ENCODE peak calls at places on chromosomes 1 and 21, in seven cellular contexts. V, M, G, P, J, W and K are unnamed samples.

GRCh38 chr21:41612674-41613250 is 104.8 kb upstream of the TMPRSS2 start:
- DNase-seq in V (no peak), M (no peak), G (peak; percentile 91), P (peak; percentile 68), J (peak; percentile 98), W (peak; percentile 90), K (peak; percentile 69)

GRCh38 chr21:38244407-38244787 is 12.4 kb upstream of the KCNJ15 start:
- DNase-seq in V (no peak), M (no peak), G (no peak), P (no peak), J (no peak), W (no peak), K (no peak)

GRCh38 chr1:147077081-147077480 is 95.2 kb downstream of the PRKAB2 start:
- DNase-seq in V (no peak), M (no peak), G (no peak), P (no peak), J (no peak), W (no peak), K (no peak)

GRCh38 chr1:50420689-50421365 is 2.4 kb downstream of the DMRTA2 start:
- DNase-seq in V (no peak), M (no peak), G (no peak), P (peak; percentile 51), J (no peak), W (no peak), K (no peak)

GRCh38 chr1:153678519-153679336 is at the start of gene NPR1:
- DNase-seq in V (no peak), M (no peak), G (peak; percentile 91), P (peak; percentile 59), J (no peak), W (no peak), K (peak; percentile 42)

GRCh38 chr1:67814121-67814772 is 19.0 kb downstream of the GNG12 start:
- DNase-seq in V (no peak), M (no peak), G (no peak), P (no peak), J (no peak), W (no peak), K (no peak)

GRCh38 chr1:205907794-205908193 is 35.5 kb downstream of the SLC26A9 start:
- DNase-seq in V (no peak), M (no peak), G (no peak), P (no peak), J (no peak), W (peak; percentile 49), K (no peak)

GRCh38 chr1:109910963-109911798 is 532 bp downstream of the CSF1 start:
- DNase-seq in V (no peak), M (no peak), G (no peak), P (no peak), J (no peak), W (no peak), K (no peak)

GRCh38 chr1:152050886-152051764 is 14.3 kb upstream of the S100A11 start:
- DNase-seq in V (no peak), M (no peak), G (no peak), P (no peak), J (no peak), W (peak; percentile 25), K (no peak)

GRCh38 chr1:204793259-204793658 is 77.4 kb upstream of the NFASC start:
- DNase-seq in V (no peak), M (no peak), G (no peak), P (no peak), J (no peak), W (no peak), K (no peak)

GRCh38 chr1:13802782-13803545 is 103.0 kb downstream of the PRDM2 start:
- DNase-seq in V (no peak), M (no peak), G (no peak), P (no peak), J (no peak), W (no peak), K (no peak)

GRCh38 chr1:216815239-216815955 is 92.2 kb upstream of the ESRRG start:
- DNase-seq in V (no peak), M (no peak), G (no peak), P (no peak), J (no peak), W (peak; percentile 70), K (peak; percentile 57)

GRCh38 chr1:42335809-42336518 is 929 bp upstream of the FOXJ3 start:
- DNase-seq in V (no peak), M (no peak), G (no peak), P (no peak), J (no peak), W (peak; percentile 45), K (peak; percentile 10)

GRCh38 chr1:93490357-93490756 is 42.4 kb downstream of the FNBP1L start:
- DNase-seq in V (no peak), M (no peak), G (no peak), P (no peak), J (no peak), W (no peak), K (no peak)

GRCh38 chr1:93578911-93579825 is 102.5 kb downstream of the BCAR3 start:
- DNase-seq in V (no peak), M (no peak), G (no peak), P (no peak), J (peak; percentile 17), W (no peak), K (no peak)

GRCh38 chr1:15116966-15117365 is 36.6 kb upstream of the TMEM51 start:
- DNase-seq in V (no peak), M (no peak), G (no peak), P (no peak), J (no peak), W (no peak), K (peak; percentile 44)

GRCh38 chr1:107496002-107496401 is 355.2 kb downstream of the NTNG1 start:
- DNase-seq in V (no peak), M (no peak), G (no peak), P (no peak), J (no peak), W (no peak), K (no peak)

GRCh38 chr1:52352690-52353089 is 13.3 kb downstream of the CC2D1B start:
- DNase-seq in V (no peak), M (no peak), G (no peak), P (no peak), J (no peak), W (no peak), K (no peak)

GRCh38 chr1:163922743-163923186 is 601.0 kb downstream of the NUF2 start:
- DNase-seq in V (no peak), M (no peak), G (no peak), P (no peak), J (no peak), W (no peak), K (no peak)

GRCh38 chr1:2805801-2806430 is 4.4 kb upstream of the TTC34 start:
- DNase-seq in V (no peak), M (no peak), G (peak; percentile 27), P (no peak), J (no peak), W (no peak), K (no peak)

GRCh38 chr1:2808831-2809605 is 7.5 kb upstream of the TTC34 start:
- DNase-seq in V (no peak), M (no peak), G (no peak), P (no peak), J (no peak), W (no peak), K (no peak)

GRCh38 chr1:2807678-2808385 is 6.3 kb upstream of the TTC34 start:
- DNase-seq in V (no peak), M (no peak), G (no peak), P (no peak), J (no peak), W (no peak), K (no peak)

GRCh38 chr1:2808386-2808705 is 6.9 kb upstream of the TTC34 start:
- DNase-seq in V (no peak), M (no peak), G (no peak), P (no peak), J (no peak), W (no peak), K (no peak)

GRCh38 chr1:2807036-2807435 is 5.5 kb upstream of the TTC34 start:
- DNase-seq in V (no peak), M (no peak), G (no peak), P (no peak), J (no peak), W (no peak), K (no peak)
- H3K9me3 ChIP-seq in V (peaks cover 99% of the 10 kb centered on the region), M (peaks cover 2% of the 10 kb centered on the region), G (peaks cover under 1% of the 10 kb centered on the region), P (no peaks in the 10 kb centered on the region), J (peaks cover 5% of the 10 kb centered on the region), W (peaks cover 64% of the 10 kb centered on the region), K (no peaks in the 10 kb centered on the region)

GRCh38 chr21:34748862-34749261 is 80.1 kb downstream of the CLIC6 start:
- DNase-seq in V (no peak), M (no peak), G (no peak), P (no peak), J (no peak), W (no peak), K (no peak)
- H3K4me1 ChIP-seq in V (no peaks in the 10 kb centered on the region), M (peaks cover 23% of the 10 kb centered on the region), G (peaks cover 4% of the 10 kb centered on the region), P (no peaks in the 10 kb centered on the region), J (peaks cover 11% of the 10 kb centered on the region), W (peaks cover 1% of the 10 kb centered on the region), K (peaks cover 15% of the 10 kb centered on the region)

DNA sequence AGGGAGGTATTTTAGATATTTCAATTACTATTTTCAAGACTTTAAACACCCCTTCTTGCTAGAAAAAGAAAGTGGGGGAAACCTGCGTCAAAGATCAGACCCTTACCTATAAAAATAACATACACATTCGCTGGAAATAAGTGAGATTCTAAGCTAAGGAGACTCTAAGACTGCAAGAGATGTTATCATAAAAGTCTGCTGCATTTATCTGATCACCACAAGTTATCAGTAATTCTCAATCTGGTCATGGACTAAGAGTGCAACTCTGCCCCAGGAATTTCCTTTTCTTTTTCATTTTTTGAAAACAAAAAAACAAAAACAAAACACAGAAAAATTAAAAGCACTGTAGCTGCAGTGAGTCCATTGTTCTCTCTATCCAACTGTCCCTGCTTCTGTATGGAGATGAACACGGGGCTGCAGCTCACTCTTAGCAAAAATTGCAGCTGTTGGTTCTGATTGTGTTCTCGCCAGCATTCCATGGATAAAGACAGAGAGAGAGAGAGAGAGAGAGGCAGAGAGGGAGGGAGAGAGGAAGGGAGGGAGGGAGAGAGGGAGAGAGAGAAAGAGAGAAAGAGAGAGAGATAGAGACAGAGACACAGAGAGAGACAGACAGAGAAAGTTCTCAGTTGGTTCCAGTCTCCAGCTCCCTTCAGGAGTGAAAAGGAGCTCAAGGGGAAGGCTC is 14.1 kb downstream of the XKR8 start:
- DNase-seq in V (no peak), M (no peak), G (no peak), P (no peak), J (no peak), W (no peak), K (no peak)
- TF ChIP-seq POLR2A in V (no peak), M (no peak), G (no peak), P (no peak), J (no peak), W (no peak), K (no peak)

GRCh38 chr21:18384771-18385170 is 18.8 kb downstream of the TMPRSS15 start:
- DNase-seq in V (no peak), M (no peak), G (no peak), P (no peak), J (no peak), W (no peak), K (no peak)

GRCh38 chr21:18382141-18382540 is 21.4 kb downstream of the TMPRSS15 start:
- DNase-seq in V (no peak), M (no peak), G (no peak), P (no peak), J (no peak), W (no peak), K (no peak)

DNA sequence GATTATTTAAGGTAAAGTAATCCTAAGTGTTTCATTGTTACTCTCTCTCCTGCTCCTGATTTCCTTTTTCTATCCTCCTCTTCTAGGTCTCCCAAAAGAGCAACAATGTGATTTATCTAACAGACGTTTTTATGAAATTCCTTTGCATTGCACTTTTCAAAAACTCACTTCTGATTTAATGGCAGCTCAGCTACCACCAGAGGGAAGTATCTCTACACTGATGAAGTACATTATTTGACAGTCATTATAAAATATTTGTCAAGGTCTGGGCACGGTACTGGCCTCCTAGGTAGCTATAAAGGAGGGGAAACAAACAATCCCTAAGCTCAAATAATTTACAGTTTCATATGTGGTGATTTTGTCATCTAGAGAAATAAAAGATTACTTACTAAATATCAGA is 15.6 kb downstream of the TMPRSS15 start:
- DNase-seq in V (no peak), M (no peak), G (no peak), P (no peak), J (no peak), W (no peak), K (no peak)
- H3K9me3 ChIP-seq in V (peaks cover 14% of the 10 kb centered on the region), M (no peaks in the 10 kb centered on the region), G (no peaks in the 10 kb centered on the region), P (no peaks in the 10 kb centered on the region), J (peaks cover 4% of the 10 kb centered on the region), W (peaks cover 8% of the 10 kb centered on the region), K (no peaks in the 10 kb centered on the region)